ENCODE peak calls at places on chromosome 13, in ten cellular contexts. L is stimulated activated CD4-positive, alpha-beta T cell treated with anti-CD3 and anti-CD28 coated beads, Interleukin-1b, Interleukin-23, amount 100 ng/mL, for 24 hours; R is T follicular helper cell; C is stimulated activated naive CD4-positive, alpha-beta T cell; M is KG1; W is nephron progenitor cell; Q is choroid plexus epithelial cell; Z is ovary; N is BE2C; E is CD8-positive, alpha-beta T cell. T is an unnamed sample.

GRCh38 chr13:30569901-30570576 is 47.7 kb upstream of the USPL1 start:
- DNase-seq in L (no peak), R (no peak), C (no peak), M (no peak), W (no peak), Q (peak), Z (peak), N (peak), E (no peak), T (no peak)

GRCh38 chr13:52359534-52359933 is 46.4 kb downstream of the THSD1 start:
- DNase-seq in L (no peak), R (no peak), C (no peak), M (no peak), W (no peak), Q (peak), Z (no peak), N (no peak), E (no peak), T (no peak)

GRCh38 chr13:101626925-101627555 is 174.6 kb downstream of the ITGBL1 start:
- DNase-seq in L (no peak), R (no peak), C (no peak), M (peak), W (no peak), Q (peak), Z (no peak), N (no peak), E (no peak), T (no peak)

GRCh38 chr13:30165791-30166190 is 141.6 kb downstream of the KATNAL1 start:
- DNase-seq in L (no peak), R (no peak), C (no peak), M (no peak), W (no peak), Q (peak), Z (no peak), N (no peak), E (no peak), T (no peak)

GRCh38 chr13:49669735-49670309 is 21.5 kb downstream of the EBPL start:
- DNase-seq in L (no peak), R (no peak), C (no peak), M (no peak), W (peak), Q (peak), Z (peak), N (peak), E (no peak), T (peak)

GRCh38 chr13:24220086-24220703 is 59.7 kb downstream of the SPATA13 start:
- DNase-seq in L (peak), R (peak), C (no peak), M (peak), W (peak), Q (peak), Z (peak), N (peak), E (no peak), T (no peak)

GRCh38 chr13:76764429-76764828 is 121.8 kb downstream of the KCTD12 start:
- DNase-seq in L (no peak), R (no peak), C (no peak), M (no peak), W (peak), Q (peak), Z (peak), N (no peak), E (no peak), T (peak)

GRCh38 chr13:100130092-100130491 is 41.2 kb downstream of the PCCA start:
- DNase-seq in L (no peak), R (no peak), C (no peak), M (no peak), W (no peak), Q (no peak), Z (no peak), N (peak), E (no peak), T (no peak)

GRCh38 chr13:75101997-75102720 is 379.8 kb downstream of the TBC1D4 start:
- DNase-seq in L (no peak), R (no peak), C (no peak), M (no peak), W (peak), Q (peak), Z (no peak), N (peak), E (no peak), T (no peak)

GRCh38 chr13:26839682-26840081 is 79.1 kb upstream of the GPR12 start:
- DNase-seq in L (no peak), R (no peak), C (no peak), M (no peak), W (no peak), Q (no peak), Z (no peak), N (no peak), E (no peak), T (no peak)

GRCh38 chr13:24313449-24313848 is 4.1 kb downstream of the C1QTNF9 start:
- DNase-seq in L (no peak), R (no peak), C (no peak), M (no peak), W (no peak), Q (no peak), Z (no peak), N (no peak), E (no peak), T (no peak)

GRCh38 chr13:95535243-95535642 is 17.3 kb upstream of the CLDN10 start:
- DNase-seq in L (no peak), R (no peak), C (no peak), M (no peak), W (no peak), Q (peak), Z (no peak), N (no peak), E (no peak), T (no peak)